ENCODE peak calls at places on chromosomes 12 and 14, in seven cellular contexts. One of them, this sample, is unnamed.

GRCh38 chr14:101087614-101088394 is 184.3 kb upstream of the RTL1 start:
- DNase-seq in non-pigmented ciliary epithelial cell: no peak
- DNase-seq in MV-4-11: no peak
- DNase-seq in midbrain: no peak
- DNase-seq in activated naive CD4-positive, alpha-beta T cell treated with anti-CD3 and anti-CD28 coated beads, Interleukin-2, amount 10 ng/mL, durations not matched to agents 7 days and 5 days: no peak
- DNase-seq in ecto neural progenitor cell: no peak
- DNase-seq in foreskin fibroblast: no peak
- DNase-seq in this sample: no peak

GRCh38 chr12:129788506-129788905 is 115.3 kb downstream of the TMEM132D start:
- DNase-seq in non-pigmented ciliary epithelial cell: peak; percentile 14
- DNase-seq in MV-4-11: no peak
- DNase-seq in midbrain: no peak
- DNase-seq in activated naive CD4-positive, alpha-beta T cell treated with anti-CD3 and anti-CD28 coated beads, Interleukin-2, amount 10 ng/mL, durations not matched to agents 7 days and 5 days: no peak
- DNase-seq in ecto neural progenitor cell: no peak
- DNase-seq in foreskin fibroblast: no peak
- DNase-seq in this sample: peak; percentile 68

GRCh38 chr14:104382361-104383087 is 197.0 kb upstream of the C14orf180 start:
- DNase-seq in non-pigmented ciliary epithelial cell: no peak
- DNase-seq in MV-4-11: no peak
- DNase-seq in midbrain: no peak
- DNase-seq in activated naive CD4-positive, alpha-beta T cell treated with anti-CD3 and anti-CD28 coated beads, Interleukin-2, amount 10 ng/mL, durations not matched to agents 7 days and 5 days: no peak
- DNase-seq in ecto neural progenitor cell: no peak
- DNase-seq in foreskin fibroblast: no peak
- DNase-seq in this sample: no peak

GRCh38 chr12:10847701-10848100 is 1.6 kb downstream of the PRR4 start:
- DNase-seq in non-pigmented ciliary epithelial cell: no peak
- DNase-seq in MV-4-11: no peak
- DNase-seq in midbrain: no peak
- DNase-seq in activated naive CD4-positive, alpha-beta T cell treated with anti-CD3 and anti-CD28 coated beads, Interleukin-2, amount 10 ng/mL, durations not matched to agents 7 days and 5 days: no peak
- DNase-seq in ecto neural progenitor cell: no peak
- DNase-seq in foreskin fibroblast: no peak
- DNase-seq in this sample: no peak

GRCh38 chr12:105706973-105707334 is 376.5 kb downstream of the C12orf75 start:
- DNase-seq in non-pigmented ciliary epithelial cell: no peak
- DNase-seq in MV-4-11: no peak
- DNase-seq in midbrain: no peak
- DNase-seq in activated naive CD4-positive, alpha-beta T cell treated with anti-CD3 and anti-CD28 coated beads, Interleukin-2, amount 10 ng/mL, durations not matched to agents 7 days and 5 days: no peak
- DNase-seq in ecto neural progenitor cell: no peak
- DNase-seq in foreskin fibroblast: no peak
- DNase-seq in this sample: no peak

GRCh38 chr12:48811454-48812090 is 6.7 kb upstream of the CACNB3 start:
- DNase-seq in non-pigmented ciliary epithelial cell: no peak
- DNase-seq in MV-4-11: no peak
- DNase-seq in midbrain: no peak
- DNase-seq in activated naive CD4-positive, alpha-beta T cell treated with anti-CD3 and anti-CD28 coated beads, Interleukin-2, amount 10 ng/mL, durations not matched to agents 7 days and 5 days: no peak
- DNase-seq in ecto neural progenitor cell: no peak
- DNase-seq in foreskin fibroblast: peak; percentile 46
- DNase-seq in this sample: no peak

GRCh38 chr14:104546021-104546491 is 33.5 kb upstream of the C14orf180 start:
- DNase-seq in non-pigmented ciliary epithelial cell: no peak
- DNase-seq in MV-4-11: no peak
- DNase-seq in midbrain: no peak
- DNase-seq in activated naive CD4-positive, alpha-beta T cell treated with anti-CD3 and anti-CD28 coated beads, Interleukin-2, amount 10 ng/mL, durations not matched to agents 7 days and 5 days: peak; percentile 10
- DNase-seq in ecto neural progenitor cell: no peak
- DNase-seq in foreskin fibroblast: no peak
- DNase-seq in this sample: no peak

GRCh38 chr14:61472801-61473376 is 151.5 kb downstream of the PRKCH start:
- DNase-seq in non-pigmented ciliary epithelial cell: no peak
- DNase-seq in MV-4-11: no peak
- DNase-seq in midbrain: no peak
- DNase-seq in activated naive CD4-positive, alpha-beta T cell treated with anti-CD3 and anti-CD28 coated beads, Interleukin-2, amount 10 ng/mL, durations not matched to agents 7 days and 5 days: peak; percentile 84
- DNase-seq in ecto neural progenitor cell: no peak
- DNase-seq in foreskin fibroblast: peak; percentile 54
- DNase-seq in this sample: peak; percentile 49

GRCh38 chr12:121165316-121165715 is 32.6 kb downstream of the P2RX7 start:
- DNase-seq in non-pigmented ciliary epithelial cell: no peak
- DNase-seq in MV-4-11: no peak
- DNase-seq in midbrain: no peak
- DNase-seq in activated naive CD4-positive, alpha-beta T cell treated with anti-CD3 and anti-CD28 coated beads, Interleukin-2, amount 10 ng/mL, durations not matched to agents 7 days and 5 days: no peak
- DNase-seq in ecto neural progenitor cell: no peak
- DNase-seq in foreskin fibroblast: no peak
- DNase-seq in this sample: peak; percentile 52

GRCh38 chr12:69475237-69475984 is 5.2 kb downstream of the FRS2 start:
- DNase-seq in non-pigmented ciliary epithelial cell: no peak
- DNase-seq in MV-4-11: no peak
- DNase-seq in midbrain: peak; percentile 53
- DNase-seq in activated naive CD4-positive, alpha-beta T cell treated with anti-CD3 and anti-CD28 coated beads, Interleukin-2, amount 10 ng/mL, durations not matched to agents 7 days and 5 days: no peak
- DNase-seq in ecto neural progenitor cell: peak; percentile 72
- DNase-seq in foreskin fibroblast: peak; percentile 40
- DNase-seq in this sample: peak; percentile 5

GRCh38 chr12:39144613-39145061 is 239.2 kb upstream of the CPNE8 start:
- DNase-seq in non-pigmented ciliary epithelial cell: no peak
- DNase-seq in MV-4-11: no peak
- DNase-seq in midbrain: no peak
- DNase-seq in activated naive CD4-positive, alpha-beta T cell treated with anti-CD3 and anti-CD28 coated beads, Interleukin-2, amount 10 ng/mL, durations not matched to agents 7 days and 5 days: no peak
- DNase-seq in ecto neural progenitor cell: no peak
- DNase-seq in foreskin fibroblast: no peak
- DNase-seq in this sample: no peak

GRCh38 chr14:88729159-88729558 is 63.6 kb downstream of the EML5 start:
- DNase-seq in non-pigmented ciliary epithelial cell: no peak
- DNase-seq in MV-4-11: no peak
- DNase-seq in midbrain: no peak
- DNase-seq in activated naive CD4-positive, alpha-beta T cell treated with anti-CD3 and anti-CD28 coated beads, Interleukin-2, amount 10 ng/mL, durations not matched to agents 7 days and 5 days: no peak
- DNase-seq in ecto neural progenitor cell: no peak
- DNase-seq in foreskin fibroblast: peak; percentile 2
- DNase-seq in this sample: no peak

GRCh38 chr14:105056303-105056831 is 8.9 kb downstream of the GPR132 start:
- DNase-seq in non-pigmented ciliary epithelial cell: no peak
- DNase-seq in MV-4-11: no peak
- DNase-seq in midbrain: no peak
- DNase-seq in activated naive CD4-positive, alpha-beta T cell treated with anti-CD3 and anti-CD28 coated beads, Interleukin-2, amount 10 ng/mL, durations not matched to agents 7 days and 5 days: no peak
- DNase-seq in ecto neural progenitor cell: peak; percentile 48
- DNase-seq in foreskin fibroblast: no peak
- DNase-seq in this sample: no peak

GRCh38 chr12:34350092-34351041 is 328.1 kb downstream of the ALG10 start:
- DNase-seq in non-pigmented ciliary epithelial cell: no peak
- DNase-seq in MV-4-11: no peak
- DNase-seq in midbrain: no peak
- DNase-seq in activated naive CD4-positive, alpha-beta T cell treated with anti-CD3 and anti-CD28 coated beads, Interleukin-2, amount 10 ng/mL, durations not matched to agents 7 days and 5 days: no peak
- DNase-seq in ecto neural progenitor cell: no peak
- DNase-seq in foreskin fibroblast: no peak
- DNase-seq in this sample: no peak

GRCh38 chr12:68980476-68981212 is 47.7 kb upstream of the CPM start:
- DNase-seq in non-pigmented ciliary epithelial cell: no peak
- DNase-seq in MV-4-11: no peak
- DNase-seq in midbrain: no peak
- DNase-seq in activated naive CD4-positive, alpha-beta T cell treated with anti-CD3 and anti-CD28 coated beads, Interleukin-2, amount 10 ng/mL, durations not matched to agents 7 days and 5 days: no peak
- DNase-seq in ecto neural progenitor cell: no peak
- DNase-seq in foreskin fibroblast: no peak
- DNase-seq in this sample: no peak

GRCh38 chr14:68369289-68369925 is 423.5 kb downstream of the ZFP36L1 start:
- DNase-seq in non-pigmented ciliary epithelial cell: no peak
- DNase-seq in MV-4-11: no peak
- DNase-seq in midbrain: no peak
- DNase-seq in activated naive CD4-positive, alpha-beta T cell treated with anti-CD3 and anti-CD28 coated beads, Interleukin-2, amount 10 ng/mL, durations not matched to agents 7 days and 5 days: no peak
- DNase-seq in ecto neural progenitor cell: no peak
- DNase-seq in foreskin fibroblast: no peak
- DNase-seq in this sample: no peak

GRCh38 chr14:36901846-36902245 is 240.2 kb downstream of the PAX9 start:
- DNase-seq in non-pigmented ciliary epithelial cell: no peak
- DNase-seq in MV-4-11: no peak
- DNase-seq in midbrain: no peak
- DNase-seq in activated naive CD4-positive, alpha-beta T cell treated with anti-CD3 and anti-CD28 coated beads, Interleukin-2, amount 10 ng/mL, durations not matched to agents 7 days and 5 days: no peak
- DNase-seq in ecto neural progenitor cell: no peak
- DNase-seq in foreskin fibroblast: peak; percentile 5
- DNase-seq in this sample: no peak

GRCh38 chr14:23409966-23410635 is 2.0 kb upstream of the MYH6 start:
- DNase-seq in non-pigmented ciliary epithelial cell: no peak
- DNase-seq in MV-4-11: no peak
- DNase-seq in midbrain: no peak
- DNase-seq in activated naive CD4-positive, alpha-beta T cell treated with anti-CD3 and anti-CD28 coated beads, Interleukin-2, amount 10 ng/mL, durations not matched to agents 7 days and 5 days: no peak
- DNase-seq in ecto neural progenitor cell: no peak
- DNase-seq in foreskin fibroblast: no peak
- DNase-seq in this sample: no peak

GRCh38 chr14:73945159-73945670 is 4.7 kb downstream of the FAM161B start:
- DNase-seq in non-pigmented ciliary epithelial cell: no peak
- DNase-seq in MV-4-11: no peak
- DNase-seq in midbrain: no peak
- DNase-seq in activated naive CD4-positive, alpha-beta T cell treated with anti-CD3 and anti-CD28 coated beads, Interleukin-2, amount 10 ng/mL, durations not matched to agents 7 days and 5 days: no peak
- DNase-seq in ecto neural progenitor cell: no peak
- DNase-seq in foreskin fibroblast: no peak
- DNase-seq in this sample: no peak

GRCh38 chr12:14249368-14249767 is 116.1 kb upstream of the ATF7IP start:
- DNase-seq in non-pigmented ciliary epithelial cell: no peak
- DNase-seq in MV-4-11: no peak
- DNase-seq in midbrain: peak; percentile 50
- DNase-seq in activated naive CD4-positive, alpha-beta T cell treated with anti-CD3 and anti-CD28 coated beads, Interleukin-2, amount 10 ng/mL, durations not matched to agents 7 days and 5 days: no peak
- DNase-seq in ecto neural progenitor cell: no peak
- DNase-seq in foreskin fibroblast: no peak
- DNase-seq in this sample: no peak

GRCh38 chr12:110762891-110763290 is 20.2 kb upstream of the PPP1CC start:
- DNase-seq in non-pigmented ciliary epithelial cell: no peak
- DNase-seq in MV-4-11: no peak
- DNase-seq in midbrain: no peak
- DNase-seq in activated naive CD4-positive, alpha-beta T cell treated with anti-CD3 and anti-CD28 coated beads, Interleukin-2, amount 10 ng/mL, durations not matched to agents 7 days and 5 days: no peak
- DNase-seq in ecto neural progenitor cell: no peak
- DNase-seq in foreskin fibroblast: no peak
- DNase-seq in this sample: no peak

GRCh38 chr14:60266021-60266937 is 17.3 kb downstream of the PPM1A start:
- DNase-seq in non-pigmented ciliary epithelial cell: no peak
- DNase-seq in MV-4-11: no peak
- DNase-seq in midbrain: no peak
- DNase-seq in activated naive CD4-positive, alpha-beta T cell treated with anti-CD3 and anti-CD28 coated beads, Interleukin-2, amount 10 ng/mL, durations not matched to agents 7 days and 5 days: peak; percentile 30
- DNase-seq in ecto neural progenitor cell: no peak
- DNase-seq in foreskin fibroblast: peak; percentile 54
- DNase-seq in this sample: peak; percentile 30

GRCh38 chr14:46063872-46064271 is 587.7 kb downstream of the RPL10L start:
- DNase-seq in non-pigmented ciliary epithelial cell: no peak
- DNase-seq in MV-4-11: no peak
- DNase-seq in midbrain: no peak
- DNase-seq in activated naive CD4-positive, alpha-beta T cell treated with anti-CD3 and anti-CD28 coated beads, Interleukin-2, amount 10 ng/mL, durations not matched to agents 7 days and 5 days: no peak
- DNase-seq in ecto neural progenitor cell: no peak
- DNase-seq in foreskin fibroblast: peak; percentile 5
- DNase-seq in this sample: no peak

GRCh38 chr14:72128629-72129028 is 196.4 kb downstream of the RGS6 start:
- DNase-seq in non-pigmented ciliary epithelial cell: no peak
- DNase-seq in MV-4-11: peak; percentile 9
- DNase-seq in midbrain: no peak
- DNase-seq in activated naive CD4-positive, alpha-beta T cell treated with anti-CD3 and anti-CD28 coated beads, Interleukin-2, amount 10 ng/mL, durations not matched to agents 7 days and 5 days: no peak
- DNase-seq in ecto neural progenitor cell: no peak
- DNase-seq in foreskin fibroblast: no peak
- DNase-seq in this sample: no peak

GRCh38 chr12:19456176-19456575 is 16.9 kb downstream of the AEBP2 start:
- DNase-seq in non-pigmented ciliary epithelial cell: no peak
- DNase-seq in MV-4-11: no peak
- DNase-seq in midbrain: no peak
- DNase-seq in activated naive CD4-positive, alpha-beta T cell treated with anti-CD3 and anti-CD28 coated beads, Interleukin-2, amount 10 ng/mL, durations not matched to agents 7 days and 5 days: no peak
- DNase-seq in ecto neural progenitor cell: no peak
- DNase-seq in foreskin fibroblast: no peak
- DNase-seq in this sample: no peak

GRCh38 chr12:87870061-87870460 is 159.1 kb downstream of the C12orf50 start:
- DNase-seq in non-pigmented ciliary epithelial cell: no peak
- DNase-seq in MV-4-11: no peak
- DNase-seq in midbrain: no peak
- DNase-seq in activated naive CD4-positive, alpha-beta T cell treated with anti-CD3 and anti-CD28 coated beads, Interleukin-2, amount 10 ng/mL, durations not matched to agents 7 days and 5 days: no peak
- DNase-seq in ecto neural progenitor cell: no peak
- DNase-seq in foreskin fibroblast: peak; percentile 47
- DNase-seq in this sample: no peak

GRCh38 chr14:68628605-68629310 is 164.1 kb downstream of the ZFP36L1 start:
- DNase-seq in non-pigmented ciliary epithelial cell: no peak
- DNase-seq in MV-4-11: no peak
- DNase-seq in midbrain: peak; percentile 63
- DNase-seq in activated naive CD4-positive, alpha-beta T cell treated with anti-CD3 and anti-CD28 coated beads, Interleukin-2, amount 10 ng/mL, durations not matched to agents 7 days and 5 days: peak; percentile 41
- DNase-seq in ecto neural progenitor cell: peak; percentile 70
- DNase-seq in foreskin fibroblast: no peak
- DNase-seq in this sample: no peak

GRCh38 chr12:119808441-119808840 is 68.7 kb downstream of the CIT start:
- DNase-seq in non-pigmented ciliary epithelial cell: no peak
- DNase-seq in MV-4-11: no peak
- DNase-seq in midbrain: no peak
- DNase-seq in activated naive CD4-positive, alpha-beta T cell treated with anti-CD3 and anti-CD28 coated beads, Interleukin-2, amount 10 ng/mL, durations not matched to agents 7 days and 5 days: no peak
- DNase-seq in ecto neural progenitor cell: no peak
- DNase-seq in foreskin fibroblast: peak; percentile 62
- DNase-seq in this sample: no peak

GRCh38 chr12:102879144-102879763 is 37.8 kb downstream of the PAH start:
- DNase-seq in non-pigmented ciliary epithelial cell: peak; percentile 8
- DNase-seq in MV-4-11: peak; percentile 75
- DNase-seq in midbrain: peak; percentile 66
- DNase-seq in activated naive CD4-positive, alpha-beta T cell treated with anti-CD3 and anti-CD28 coated beads, Interleukin-2, amount 10 ng/mL, durations not matched to agents 7 days and 5 days: no peak
- DNase-seq in ecto neural progenitor cell: peak; percentile 80
- DNase-seq in foreskin fibroblast: peak; percentile 64
- DNase-seq in this sample: peak; percentile 31

GRCh38 chr14:105473033-105473676 is 1.5 kb upstream of the CRIP2 start:
- DNase-seq in non-pigmented ciliary epithelial cell: no peak
- DNase-seq in MV-4-11: no peak
- DNase-seq in midbrain: no peak
- DNase-seq in activated naive CD4-positive, alpha-beta T cell treated with anti-CD3 and anti-CD28 coated beads, Interleukin-2, amount 10 ng/mL, durations not matched to agents 7 days and 5 days: no peak
- DNase-seq in ecto neural progenitor cell: no peak
- DNase-seq in foreskin fibroblast: no peak
- DNase-seq in this sample: no peak

GRCh38 chr12:103085541-103085940 is 128.1 kb downstream of the ASCL1 start:
- DNase-seq in non-pigmented ciliary epithelial cell: no peak
- DNase-seq in MV-4-11: no peak
- DNase-seq in midbrain: no peak
- DNase-seq in activated naive CD4-positive, alpha-beta T cell treated with anti-CD3 and anti-CD28 coated beads, Interleukin-2, amount 10 ng/mL, durations not matched to agents 7 days and 5 days: no peak
- DNase-seq in ecto neural progenitor cell: no peak
- DNase-seq in foreskin fibroblast: no peak
- DNase-seq in this sample: no peak

This sample was measured in brain microvascular endothelial cell.